ENCODE peak calls at places on chromosome 11, in eight cellular contexts. One of them, this sample, is unnamed.

GRCh38 chr11:134312807-134313206 is 19.0 kb upstream of the GLB1L2 start:
- DNase-seq in activated T-cell treated with anti-CD3 and anti-CD28 coated beads for 1 hour: no peak
- DNase-seq in GM04503: no peak
- DNase-seq in pancreas: no peak
- DNase-seq in brain microvascular endothelial cell: no peak
- DNase-seq in IMR-90: no peak
- DNase-seq in hepatocyte: no peak
- DNase-seq in endothelial cell: no peak
- DNase-seq in this sample: no peak

GRCh38 chr11:106706355-106706754 is 311.9 kb downstream of the GUCY1A2 start:
- DNase-seq in activated T-cell treated with anti-CD3 and anti-CD28 coated beads for 1 hour: no peak
- DNase-seq in GM04503: peak; percentile 62
- DNase-seq in pancreas: no peak
- DNase-seq in brain microvascular endothelial cell: peak; percentile 80
- DNase-seq in IMR-90: peak; percentile 67
- DNase-seq in hepatocyte: peak; percentile 50
- DNase-seq in endothelial cell: no peak
- DNase-seq in this sample: peak; percentile 67

GRCh38 chr11:70090989-70091388 is 12.9 kb downstream of the ANO1 start:
- DNase-seq in activated T-cell treated with anti-CD3 and anti-CD28 coated beads for 1 hour: no peak
- DNase-seq in GM04503: no peak
- DNase-seq in pancreas: no peak
- DNase-seq in brain microvascular endothelial cell: no peak
- DNase-seq in IMR-90: peak; percentile 28
- DNase-seq in hepatocyte: peak; percentile 59
- DNase-seq in endothelial cell: no peak
- DNase-seq in this sample: no peak

GRCh38 chr11:102664001-102664752 is 39.0 kb upstream of the MMP20 start:
- DNase-seq in activated T-cell treated with anti-CD3 and anti-CD28 coated beads for 1 hour: no peak
- DNase-seq in GM04503: no peak
- DNase-seq in pancreas: no peak
- DNase-seq in brain microvascular endothelial cell: no peak
- DNase-seq in IMR-90: no peak
- DNase-seq in hepatocyte: no peak
- DNase-seq in endothelial cell: peak; percentile 12
- DNase-seq in this sample: no peak

GRCh38 chr11:9016916-9017642 is 13.3 kb upstream of the NRIP3 start:
- DNase-seq in activated T-cell treated with anti-CD3 and anti-CD28 coated beads for 1 hour: no peak
- DNase-seq in GM04503: no peak
- DNase-seq in pancreas: no peak
- DNase-seq in brain microvascular endothelial cell: no peak
- DNase-seq in IMR-90: peak; percentile 2
- DNase-seq in hepatocyte: no peak
- DNase-seq in endothelial cell: no peak
- DNase-seq in this sample: no peak

GRCh38 chr11:67391304-67392181 is at the start of gene RAD9A:
- DNase-seq in activated T-cell treated with anti-CD3 and anti-CD28 coated beads for 1 hour: peak; percentile 91
- DNase-seq in GM04503: peak; percentile 61
- DNase-seq in pancreas: peak; percentile 96
- DNase-seq in brain microvascular endothelial cell: peak; percentile 83
- DNase-seq in IMR-90: peak; percentile 91
- DNase-seq in hepatocyte: peak; percentile 99
- DNase-seq in endothelial cell: peak; percentile 92
- DNase-seq in this sample: no peak

GRCh38 chr11:33608386-33608785 is 92.2 kb downstream of the C11orf91 start:
- DNase-seq in activated T-cell treated with anti-CD3 and anti-CD28 coated beads for 1 hour: no peak
- DNase-seq in GM04503: no peak
- DNase-seq in pancreas: no peak
- DNase-seq in brain microvascular endothelial cell: no peak
- DNase-seq in IMR-90: no peak
- DNase-seq in hepatocyte: no peak
- DNase-seq in endothelial cell: no peak
- DNase-seq in this sample: no peak

GRCh38 chr11:114340311-114341131 is 44.3 kb downstream of the NNMT start:
- DNase-seq in activated T-cell treated with anti-CD3 and anti-CD28 coated beads for 1 hour: peak; percentile 17
- DNase-seq in GM04503: no peak
- DNase-seq in pancreas: no peak
- DNase-seq in brain microvascular endothelial cell: peak; percentile 47
- DNase-seq in IMR-90: peak; percentile 82
- DNase-seq in hepatocyte: peak; percentile 82
- DNase-seq in endothelial cell: peak; percentile 39
- DNase-seq in this sample: no peak

GRCh38 chr11:61058583-61059259 is 43.6 kb upstream of the CD5 start:
- DNase-seq in activated T-cell treated with anti-CD3 and anti-CD28 coated beads for 1 hour: no peak
- DNase-seq in GM04503: no peak
- DNase-seq in pancreas: no peak
- DNase-seq in brain microvascular endothelial cell: no peak
- DNase-seq in IMR-90: no peak
- DNase-seq in hepatocyte: no peak
- DNase-seq in endothelial cell: no peak
- DNase-seq in this sample: no peak

GRCh38 chr11:73095613-73096012 is 46.5 kb downstream of the FCHSD2 start:
- DNase-seq in activated T-cell treated with anti-CD3 and anti-CD28 coated beads for 1 hour: no peak
- DNase-seq in GM04503: no peak
- DNase-seq in pancreas: no peak
- DNase-seq in brain microvascular endothelial cell: peak; percentile 16
- DNase-seq in IMR-90: no peak
- DNase-seq in hepatocyte: peak; percentile 5
- DNase-seq in endothelial cell: no peak
- DNase-seq in this sample: no peak

GRCh38 chr11:111531687-111532364 is 8.7 kb upstream of the LAYN start:
- DNase-seq in activated T-cell treated with anti-CD3 and anti-CD28 coated beads for 1 hour: no peak
- DNase-seq in GM04503: peak; percentile 69
- DNase-seq in pancreas: no peak
- DNase-seq in brain microvascular endothelial cell: peak; percentile 92
- DNase-seq in IMR-90: peak; percentile 95
- DNase-seq in hepatocyte: peak; percentile 80
- DNase-seq in endothelial cell: no peak
- DNase-seq in this sample: peak; percentile 77

GRCh38 chr11:123235117-123235686 is 40.2 kb upstream of the CLMP start:
- DNase-seq in activated T-cell treated with anti-CD3 and anti-CD28 coated beads for 1 hour: peak; percentile 26
- DNase-seq in GM04503: no peak
- DNase-seq in pancreas: peak; percentile 60
- DNase-seq in brain microvascular endothelial cell: no peak
- DNase-seq in IMR-90: no peak
- DNase-seq in hepatocyte: no peak
- DNase-seq in endothelial cell: peak; percentile 60
- DNase-seq in this sample: no peak

GRCh38 chr11:118060081-118060661 is 16.7 kb upstream of the TMPRSS4 start:
- DNase-seq in activated T-cell treated with anti-CD3 and anti-CD28 coated beads for 1 hour: no peak
- DNase-seq in GM04503: no peak
- DNase-seq in pancreas: peak; percentile 48
- DNase-seq in brain microvascular endothelial cell: no peak
- DNase-seq in IMR-90: no peak
- DNase-seq in hepatocyte: no peak
- DNase-seq in endothelial cell: no peak
- DNase-seq in this sample: no peak

This sample was measured in AG04449.